ENCODE peak calls at places on chromosome 15, in eight cellular contexts. Y is PC-3, W is astrocyte of the spinal cord, G is psoas muscle, X is body of pancreas, V is cardiac muscle cell, H is upper lobe of left lung, Z is neural progenitor cell. U is an unnamed sample.

GRCh38 chr15:40843885-40844542 is at the start of gene SPINT1:
- DNase-seq in X (peak), H (peak), V (no peak), Z (peak), Y (peak), W (no peak), G (no peak), U (no peak)

GRCh38 chr15:71112429-71112828 is 2.8 kb upstream of the THSD4 start:
- DNase-seq in X (no peak), Y (peak), G (no peak), W (no peak), H (no peak), V (no peak), Z (no peak), U (no peak)

GRCh38 chr15:83206387-83206970 is 1.1 kb downstream of the HDGFL3 start:
- DNase-seq in Z (no peak), W (peak), V (no peak), G (no peak), H (no peak), X (no peak), Y (peak), U (no peak)

GRCh38 chr15:48642795-48643194 is 2.7 kb downstream of the FBN1 start:
- DNase-seq in X (no peak), Z (no peak), G (no peak), Y (no peak), V (peak), H (no peak), W (no peak), U (no peak)

GRCh38 chr15:59892995-59893394 is 111.1 kb upstream of the FOXB1 start:
- DNase-seq in H (no peak), W (peak), G (no peak), Y (peak), Z (peak), X (no peak), V (peak), U (no peak)

GRCh38 chr15:64501396-64501716 is 41.0 kb downstream of the ZNF609 start:
- DNase-seq in X (no peak), G (no peak), Z (no peak), W (no peak), V (no peak), H (no peak), Y (no peak), U (no peak)

GRCh38 chr15:65028921-65029735 is at the start of gene MTFMT:
- DNase-seq in V (peak), H (peak), G (peak), W (peak), Y (peak), X (peak), Z (peak), U (peak)

GRCh38 chr15:71802770-71803169 is 7.6 kb upstream of the NR2E3 start:
- DNase-seq in W (no peak), H (peak), V (no peak), G (no peak), Y (no peak), Z (peak), X (peak), U (peak)

GRCh38 chr15:41278319-41278718 is 47.3 kb downstream of the CHP1 start:
- DNase-seq in X (no peak), Y (no peak), V (no peak), W (no peak), G (no peak), Z (no peak), H (no peak), U (no peak)

GRCh38 chr15:83816124-83816883 is 162.4 kb downstream of the ADAMTSL3 start:
- DNase-seq in Y (no peak), G (no peak), V (peak), H (no peak), Z (no peak), X (no peak), W (no peak), U (no peak)

GRCh38 chr15:48794697-48795134 is 16.2 kb downstream of the CEP152 start:
- DNase-seq in W (peak), V (peak), H (no peak), Z (no peak), X (no peak), Y (peak), G (no peak), U (no peak)

GRCh38 chr15:96629501-96629900 is 299.0 kb downstream of the NR2F2 start:
- DNase-seq in X (no peak), Z (no peak), Y (no peak), G (peak), W (no peak), V (no peak), H (no peak), U (no peak)

GRCh38 chr15:48624700-48625099 is 20.8 kb downstream of the FBN1 start:
- DNase-seq in X (no peak), G (no peak), V (no peak), Y (no peak), Z (no peak), W (no peak), H (peak), U (no peak)

DNA sequence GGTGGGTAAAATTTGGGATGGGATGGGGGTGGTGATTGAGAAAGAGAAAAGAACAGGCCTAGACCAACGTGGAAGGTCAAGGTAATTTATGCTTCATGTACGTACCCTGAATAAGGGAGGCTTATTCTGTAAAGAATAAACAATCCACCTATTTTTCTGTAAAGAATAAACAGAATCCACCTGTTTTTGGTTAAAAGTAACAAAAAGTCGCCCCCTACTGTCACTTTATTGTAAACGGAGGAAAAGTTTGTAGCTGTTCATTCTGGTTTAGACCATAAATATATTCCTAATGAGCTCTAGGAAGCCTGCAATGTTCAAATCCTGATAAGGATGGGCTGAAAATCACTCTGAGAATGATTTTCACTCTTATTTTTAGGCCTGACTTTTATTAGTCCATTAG is 23.5 kb upstream of the SQOR start:
- DNase-seq in V (peak), X (no peak), G (no peak), H (no peak), Y (peak), W (peak), Z (peak), U (no peak)
- TF ChIP-seq CTCF in V (peak), X (peak), G (peak), H (peak), Y (peak), W (peak), Z (peak), U (peak)

GRCh38 chr15:46260937-46261336 is 626.1 kb downstream of the SQOR start:
- DNase-seq in X (no peak), W (no peak), Y (peak), V (no peak), G (no peak), Z (peak), H (no peak), U (no peak)
- TF ChIP-seq CTCF in X (no peak), W (no peak), Y (peak), V (no peak), G (no peak), Z (peak), H (no peak), U (no peak)

GRCh38 chr15:37102315-37103021 is 2.1 kb upstream of the MEIS2 start:
- DNase-seq in W (peak), Y (peak), V (peak), X (no peak), Z (peak), G (no peak), H (peak), U (no peak)

GRCh38 chr15:37099321-37100108 is 834 bp downstream of the MEIS2 start:
- DNase-seq in X (peak), G (peak), V (no peak), Y (peak), W (peak), Z (peak), H (no peak), U (no peak)

GRCh38 chr15:37101634-37102314 is 1.4 kb upstream of the MEIS2 start:
- DNase-seq in W (peak), G (peak), Y (peak), Z (peak), X (peak), V (peak), H (peak), U (peak)

GRCh38 chr15:37098468-37099320 is 1.7 kb downstream of the MEIS2 start:
- DNase-seq in Y (peak), W (peak), H (peak), Z (peak), G (peak), X (peak), V (no peak), U (no peak)

GRCh38 chr15:37100109-37100873 is at the start of gene MEIS2:
- DNase-seq in W (peak), Y (peak), X (peak), Z (peak), V (peak), H (peak), G (peak), U (peak)
- TF ChIP-seq CTCF in W (no peak), Y (no peak), X (peak), Z (no peak), V (no peak), H (no peak), G (no peak), U (no peak)

DNA sequence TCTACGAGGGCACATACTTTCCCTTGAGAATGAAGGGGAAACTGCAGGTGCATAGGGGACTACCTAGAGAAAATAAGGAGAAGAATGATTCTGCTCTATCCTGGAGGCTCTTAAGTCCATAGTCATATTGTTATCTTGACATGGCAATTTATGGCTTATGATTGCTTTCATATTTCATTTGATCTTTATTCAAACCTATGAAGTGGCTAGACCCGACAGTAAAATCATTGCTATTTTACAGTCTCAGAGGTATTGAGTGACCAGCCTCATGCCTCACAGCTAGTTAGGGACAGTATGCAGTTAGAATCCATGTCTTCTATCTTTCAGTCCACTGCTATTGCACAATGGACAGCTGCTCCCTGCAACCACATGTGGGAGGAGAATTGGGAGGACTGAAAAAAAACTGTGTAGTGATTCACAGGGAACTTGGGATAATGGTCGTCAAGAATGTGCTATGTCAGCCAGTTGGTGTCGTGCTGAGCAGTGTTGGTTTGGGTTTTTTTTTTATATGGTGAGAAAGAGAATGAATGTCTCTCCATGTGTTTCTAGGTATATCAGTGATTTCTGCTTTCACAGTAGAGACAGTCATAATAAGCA is 63.2 kb upstream of the SPPL2A start:
- DNase-seq in Y (peak), Z (peak), V (peak), G (peak), H (no peak), W (peak), X (no peak), U (no peak)
- TF ChIP-seq CTCF in Y (no peak), Z (no peak), V (no peak), G (no peak), H (no peak), W (no peak), X (no peak), U (no peak)

GRCh38 chr15:57010724-57011123 is 92.3 kb downstream of the TCF12 start:
- DNase-seq in G (no peak), H (no peak), V (no peak), Z (no peak), X (no peak), Y (peak), W (no peak), U (no peak)

GRCh38 chr15:57015360-57015759 is 96.9 kb downstream of the TCF12 start:
- DNase-seq in Y (no peak), H (no peak), Z (no peak), V (no peak), X (no peak), G (no peak), W (no peak), U (no peak)

GRCh38 chr15:57017024-57017423 is 98.6 kb downstream of the TCF12 start:
- DNase-seq in W (no peak), Y (peak), Z (peak), H (no peak), G (no peak), V (peak), X (no peak), U (no peak)

GRCh38 chr15:57015897-57016296 is 97.5 kb downstream of the TCF12 start:
- DNase-seq in Z (no peak), V (no peak), H (no peak), Y (peak), X (no peak), G (no peak), W (no peak), U (no peak)

GRCh38 chr15:57012557-57012956 is 94.1 kb downstream of the TCF12 start:
- DNase-seq in W (no peak), G (no peak), Y (no peak), H (no peak), V (no peak), Z (no peak), X (no peak), U (no peak)
- TF ChIP-seq CTCF in W (no peak), G (no peak), Y (no peak), H (no peak), V (no peak), Z (no peak), X (no peak), U (no peak)

GRCh38 chr15:68441045-68441743 is 9.2 kb upstream of the ITGA11 start:
- DNase-seq in H (no peak), W (no peak), X (no peak), Y (no peak), G (no peak), Z (no peak), V (peak), U (peak)

GRCh38 chr15:68442041-68442440 is 10.1 kb upstream of the ITGA11 start:
- DNase-seq in Z (no peak), V (no peak), Y (no peak), X (no peak), H (no peak), W (no peak), G (no peak), U (peak)

GRCh38 chr15:68439506-68439905 is 7.5 kb upstream of the ITGA11 start:
- DNase-seq in H (no peak), X (no peak), Z (no peak), V (no peak), G (no peak), Y (no peak), W (no peak), U (peak)

GRCh38 chr15:68436680-68437079 is 4.7 kb upstream of the ITGA11 start:
- DNase-seq in Z (no peak), V (no peak), H (no peak), G (no peak), X (no peak), W (no peak), Y (no peak), U (peak)

DNA sequence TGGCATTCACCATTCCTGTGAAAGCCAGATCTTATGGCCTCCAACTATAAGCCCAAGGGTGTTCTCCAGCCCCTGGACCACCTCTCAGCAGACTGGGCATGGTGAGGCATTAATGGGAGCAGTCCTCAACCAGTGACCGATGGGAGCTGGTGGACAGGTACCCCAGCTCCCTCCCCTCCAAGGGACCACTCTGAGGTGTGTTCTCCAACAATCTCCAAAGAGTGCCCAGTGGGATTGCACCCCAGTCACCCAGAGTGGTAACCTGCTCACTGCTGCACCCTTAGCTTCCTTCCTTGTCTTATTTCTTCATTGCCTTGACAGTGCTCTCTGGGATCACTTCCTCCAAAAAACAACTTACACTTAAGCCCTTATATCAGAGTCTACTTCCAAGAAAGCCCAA is 8.2 kb upstream of the ITGA11 start:
- DNase-seq in H (no peak), W (no peak), G (no peak), Y (no peak), V (no peak), Z (no peak), X (no peak), U (peak)
- TF ChIP-seq CTCF in H (no peak), W (no peak), G (no peak), Y (no peak), V (no peak), Z (no peak), X (no peak), U (no peak)

DNA sequence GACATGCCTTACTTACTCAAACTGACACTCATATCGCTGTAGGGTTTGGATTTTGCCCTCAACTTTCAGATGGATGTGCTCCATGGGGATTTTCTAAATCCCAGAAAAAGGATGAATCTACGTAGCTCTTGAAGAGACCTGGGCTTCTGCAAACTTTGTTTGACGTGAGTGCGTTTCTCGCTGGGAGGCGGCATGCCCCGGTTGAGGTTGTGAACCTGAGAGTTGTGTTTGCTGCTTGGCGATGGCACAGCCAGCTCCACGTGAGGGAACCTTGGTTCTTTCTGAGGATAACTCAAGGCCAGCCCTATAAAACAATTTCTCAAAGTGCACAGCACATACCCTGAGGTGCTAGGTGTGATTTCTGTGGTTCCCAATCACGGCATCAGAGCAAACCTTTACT is 209.5 kb downstream of the ADAMTS17 start:
- DNase-seq in Z (no peak), Y (no peak), G (no peak), X (no peak), W (no peak), H (no peak), V (no peak), U (no peak)
- TF ChIP-seq CTCF in Z (no peak), Y (no peak), G (no peak), X (no peak), W (no peak), H (no peak), V (no peak), U (no peak)